ENCODE peak calls at places on chromosomes 12 and 14, in four cellular contexts. L is tibial nerve, B is heart left ventricle, C is WTC11. O is an unnamed sample.

GRCh38 chr12:117045998-117046374 is 53.2 kb downstream of the TESC start:
- DNase-seq in L (no peak), B (no peak), C (peak; percentile 40), O (no peak)

GRCh38 chr12:127245009-127245408 is 1022.0 kb upstream of the TMEM132C start:
- DNase-seq in L (no peak), B (no peak), C (no peak), O (no peak)

GRCh38 chr12:117587646-117588287 is 226.3 kb upstream of the NOS1 start:
- DNase-seq in L (peak; percentile 16), B (peak; percentile 38), C (peak; percentile 81), O (peak; percentile 59)

GRCh38 chr12:132065609-132066344 is 78.3 kb downstream of the DDX51 start:
- DNase-seq in L (no peak), B (no peak), C (no peak), O (no peak)

GRCh38 chr14:68307769-68308168 is 485.1 kb downstream of the ZFP36L1 start:
- DNase-seq in L (no peak), B (no peak), C (no peak), O (no peak)

GRCh38 chr14:54893151-54893760 is 9.4 kb downstream of the GCH1 start:
- DNase-seq in L (no peak), B (no peak), C (no peak), O (peak; percentile 57)

GRCh38 chr12:3244219-3244750 is 167.1 kb downstream of the TSPAN9 start:
- DNase-seq in L (no peak), B (no peak), C (no peak), O (no peak)

GRCh38 chr12:118541071-118541470 is 164.7 kb downstream of the SUDS3 start:
- DNase-seq in L (no peak), B (no peak), C (no peak), O (no peak)

GRCh38 chr12:107929436-107929835 is 154.9 kb downstream of the ASCL4 start:
- DNase-seq in L (no peak), B (no peak), C (no peak), O (no peak)

GRCh38 chr12:20631711-20632110 is 63.4 kb upstream of the SLCO1C1 start:
- DNase-seq in L (no peak), B (no peak), C (no peak), O (no peak)

GRCh38 chr14:23380197-23381016 is 3.6 kb downstream of the CMTM5 start:
- DNase-seq in L (no peak), B (peak; percentile 17), C (no peak), O (no peak)
- TF ChIP-seq CTCF in L (no peak), B (no peak), C (no peak), O (peak; percentile 8)

GRCh38 chr14:38880643-38881567 is 222.1 kb downstream of the SEC23A start:
- DNase-seq in L (no peak), B (no peak), C (no peak), O (no peak)

GRCh38 chr14:38882533-38882932 is 220.5 kb downstream of the SEC23A start:
- DNase-seq in L (no peak), B (no peak), C (no peak), O (no peak)

GRCh38 chr14:38887696-38888095 is 215.3 kb downstream of the SEC23A start:
- DNase-seq in L (no peak), B (peak; percentile 26), C (no peak), O (no peak)

GRCh38 chr14:38883127-38883526 is 219.9 kb downstream of the SEC23A start:
- DNase-seq in L (no peak), B (no peak), C (no peak), O (no peak)

DNA sequence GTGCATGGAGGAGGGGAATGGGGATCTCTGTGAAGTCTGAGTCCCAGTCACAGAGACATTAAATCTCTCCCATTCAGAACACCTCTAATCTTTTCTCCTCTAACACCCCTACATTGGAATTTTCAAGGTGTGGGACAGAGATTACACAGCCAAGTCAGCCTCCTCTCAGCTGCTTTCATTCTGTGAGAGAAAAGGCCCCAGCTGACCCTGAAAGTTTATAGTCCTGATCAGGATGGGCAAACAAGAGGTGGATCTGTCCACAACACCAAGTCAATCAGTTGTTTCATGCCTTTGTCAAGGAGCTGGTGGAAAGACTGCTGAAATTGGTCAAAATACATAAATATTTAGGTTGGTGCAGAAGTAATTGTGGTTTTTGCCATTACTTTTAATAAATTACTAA is 218.9 kb downstream of the SEC23A start:
- DNase-seq in L (no peak), B (no peak), C (no peak), O (no peak)
- TF ChIP-seq CTCF in L (no peak), B (no peak), C (no peak), O (no peak)

GRCh38 chr12:79186506-79186905 is 321.9 kb downstream of the SYT1 start:
- DNase-seq in L (no peak), B (no peak), C (no peak), O (no peak)

GRCh38 chr12:79187032-79187431 is 322.5 kb downstream of the SYT1 start:
- DNase-seq in L (no peak), B (no peak), C (no peak), O (no peak)

GRCh38 chr12:79183946-79184345 is 319.4 kb downstream of the SYT1 start:
- DNase-seq in L (no peak), B (no peak), C (no peak), O (no peak)

GRCh38 chr12:79183003-79183402 is 318.4 kb downstream of the SYT1 start:
- DNase-seq in L (no peak), B (no peak), C (no peak), O (no peak)
- TF ChIP-seq CTCF in L (no peak), B (no peak), C (no peak), O (no peak)

GRCh38 chr14:103905861-103906456 is 22.3 kb upstream of the TDRD9 start:
- DNase-seq in L (no peak), B (no peak), C (peak; percentile 61), O (peak; percentile 50)
- TF ChIP-seq CTCF in L (no peak), B (no peak), C (no peak), O (peak; percentile 12)

O was measured in activated CD8-positive, alpha-beta T cell treated with anti-CD3 and anti-CD28 coated beads for 36 hours.